ENCODE peak calls at places on chromosomes 13 and 19, in seven cellular contexts. R is adrenal gland, V is foreskin fibroblast, C is choroid plexus epithelial cell, A is cardiac muscle cell, M is right lobe of liver, G is fibroblast of lung. Z is an unnamed sample.

GRCh38 chr19:42658148-42658547 is 63.4 kb upstream of the CEACAM8 start:
- DNase-seq in M (no peak), C (peak), G (peak), R (no peak), V (no peak), A (peak), Z (no peak)

GRCh38 chr19:30428281-30428680 is 56.1 kb downstream of the ZNF536 start:
- DNase-seq in R (no peak), G (no peak), C (no peak), M (no peak), A (no peak), V (no peak), Z (no peak)

GRCh38 chr13:95301135-95301946 is at the start of gene ABCC4:
- DNase-seq in M (peak), A (peak), R (peak), G (peak), V (peak), C (peak), Z (peak)

GRCh38 chr13:113647351-113648217 is 10.4 kb downstream of the ATP4B start:
- DNase-seq in V (peak), M (peak), R (peak), C (peak), A (peak), G (peak), Z (peak)

GRCh38 chr13:60396783-60397692 is at the start of gene TDRD3:
- DNase-seq in C (peak), R (peak), M (peak), V (peak), G (peak), A (peak), Z (peak)

GRCh38 chr19:39982883-39983282 is 11.9 kb downstream of the PSMC4 start:
- DNase-seq in A (no peak), M (no peak), C (no peak), R (no peak), G (no peak), V (no peak), Z (no peak)

GRCh38 chr19:50315773-50316448 is 13.3 kb downstream of the KCNC3 start:
- DNase-seq in M (no peak), A (no peak), R (peak), C (peak), V (no peak), G (no peak), Z (peak)

GRCh38 chr19:41844601-41845000 is at the start of gene LYPD4:
- DNase-seq in G (no peak), A (no peak), M (no peak), C (no peak), R (no peak), V (no peak), Z (no peak)

GRCh38 chr13:37481005-37481857 is 117.3 kb downstream of the POSTN start:
- DNase-seq in C (peak), M (no peak), R (no peak), A (peak), G (peak), V (no peak), Z (peak)

GRCh38 chr19:7715671-7716070 is 13.7 kb upstream of the FCER2 start:
- DNase-seq in A (no peak), V (no peak), G (no peak), M (no peak), C (no peak), R (no peak), Z (no peak)

GRCh38 chr19:39497850-39498261 is 891 bp upstream of the DLL3 start:
- DNase-seq in C (peak), A (peak), V (no peak), R (no peak), G (peak), M (no peak), Z (peak)

GRCh38 chr19:46787331-46788100 is 878 bp downstream of the SLC1A5 start:
- DNase-seq in V (peak), R (peak), G (peak), M (peak), C (peak), A (peak), Z (peak)

GRCh38 chr19:55777528-55777927 is 8.6 kb downstream of the RFPL4AL1 start:
- DNase-seq in R (no peak), A (no peak), C (no peak), G (no peak), M (no peak), V (no peak), Z (no peak)
- TF ChIP-seq CTCF in R (no peak), A (no peak), C (no peak), G (no peak), M (peak), V (no peak), Z (no peak)

DNA sequence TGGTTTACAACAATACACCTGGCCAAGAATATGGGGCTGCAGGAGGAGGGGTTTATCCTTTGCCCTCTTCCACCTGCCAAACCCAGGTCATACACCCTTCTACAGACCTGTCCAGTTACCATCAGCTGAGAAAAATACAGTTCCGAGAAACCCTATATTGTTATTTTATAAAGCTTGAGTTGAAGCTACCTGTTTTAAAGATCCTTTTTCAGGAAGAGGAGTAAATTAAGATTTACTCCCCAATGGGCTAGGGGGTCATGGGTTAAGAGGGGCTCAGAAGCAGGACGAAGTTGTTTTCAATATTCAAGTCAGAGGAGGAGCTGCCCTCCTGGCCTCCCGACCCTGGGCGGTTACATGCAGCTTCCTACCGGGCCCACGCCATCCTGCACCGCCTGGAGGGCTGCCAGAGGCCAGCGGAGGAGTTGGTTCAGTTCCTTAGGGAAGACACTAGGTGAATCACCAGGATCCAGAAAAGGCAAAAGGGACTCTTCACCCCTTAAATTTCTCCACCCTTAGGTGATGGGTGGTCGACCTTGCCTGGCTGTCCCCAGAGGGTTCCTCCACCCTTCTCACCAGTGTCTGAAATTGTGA is 1.3 kb downstream of the GJB2 start:
- DNase-seq in C (no peak), A (peak), V (no peak), G (no peak), M (peak), R (no peak), Z (no peak)
- H3K4me3 ChIP-seq in C (peak), A (no peak), V (no peak), G (no peak), M (peak), R (no peak), Z (peak)

GRCh38 chr19:43754562-43755255 is at the start of gene SMG9:
- DNase-seq in R (peak), C (peak), G (peak), A (peak), M (peak), V (peak), Z (peak)
- TF ChIP-seq CTCF in R (peak), C (peak), G (no peak), A (no peak), M (no peak), V (no peak), Z (no peak)

GRCh38 chr19:35430382-35431146 is 17.5 kb upstream of the FFAR2 start:
- DNase-seq in M (no peak), V (no peak), R (no peak), C (no peak), A (peak), G (no peak), Z (no peak)
- H3K4me3 ChIP-seq in M (no peak), V (no peak), R (no peak), C (no peak), A (no peak), G (no peak), Z (no peak)

GRCh38 chr13:27182054-27182453 is 10.4 kb upstream of the USP12 start:
- DNase-seq in R (no peak), M (no peak), V (no peak), G (no peak), C (no peak), A (no peak), Z (no peak)

GRCh38 chr13:27176772-27177171 is 5.2 kb upstream of the USP12 start:
- DNase-seq in G (no peak), C (no peak), A (no peak), V (no peak), R (no peak), M (no peak), Z (no peak)

GRCh38 chr13:27174766-27175455 is 3.3 kb upstream of the USP12 start:
- DNase-seq in R (no peak), A (peak), V (no peak), C (no peak), M (no peak), G (no peak), Z (no peak)

GRCh38 chr13:27182844-27183497 is 11.4 kb upstream of the USP12 start:
- DNase-seq in V (peak), A (peak), C (peak), G (peak), R (peak), M (peak), Z (peak)

GRCh38 chr13:27177852-27178251 is 6.2 kb upstream of the USP12 start:
- DNase-seq in C (no peak), A (no peak), R (no peak), G (no peak), M (no peak), V (no peak), Z (no peak)
- TF ChIP-seq CTCF in C (no peak), A (no peak), R (no peak), G (no peak), M (no peak), V (no peak), Z (no peak)

GRCh38 chr19:36605101-36605838 is at the start of gene ZNF382:
- DNase-seq in A (peak), R (peak), C (peak), G (peak), M (peak), V (peak), Z (peak)
- H3K4me3 ChIP-seq in A (peak), R (peak), C (peak), G (peak), M (peak), V (peak), Z (peak)

GRCh38 chr19:3778899-3779723 is 7.1 kb downstream of the MATK start:
- DNase-seq in A (no peak), R (no peak), G (no peak), M (no peak), V (no peak), C (no peak), Z (no peak)
- TF ChIP-seq CTCF in A (no peak), R (no peak), G (no peak), M (no peak), V (no peak), C (no peak), Z (no peak)